ENCODE peak calls at places on chromosomes 1 and 21, in eight cellular contexts. Q is HCT116, D is IMR-90, J is HepG2, B is prostate gland, L is esophagus squamous epithelium, X is transverse colon, R is Peyer's patch. H is an unnamed sample.
A peak's percentile ranks its signal among the peaks of the same experiment; 100 is the strongest.

GRCh38 chr1:201461193-201461657 is 7.8 kb downstream of the PHLDA3 start:
- DNase-seq in J (peak; percentile 73), R (no peak), Q (peak; percentile 86), X (peak; percentile 47), L (no peak), D (peak; percentile 98), B (peak; percentile 91), H (peak; percentile 54)

GRCh38 chr1:204435246-204435885 is 23.7 kb upstream of the PPP1R15B start:
- DNase-seq in L (no peak), Q (no peak), D (peak; percentile 55), X (no peak), B (no peak), R (no peak), J (peak; percentile 56), H (no peak)

GRCh38 chr1:206953126-206953525 is 6.9 kb upstream of the PIGR start:
- DNase-seq in Q (no peak), L (no peak), R (no peak), X (peak; percentile 85), J (no peak), D (no peak), B (peak; percentile 24), H (no peak)

GRCh38 chr1:66434096-66434495 is 99.9 kb upstream of the SGIP1 start:
- DNase-seq in L (no peak), R (no peak), X (no peak), B (no peak), D (peak; percentile 81), J (no peak), Q (no peak), H (no peak)

GRCh38 chr21:21614966-21615365 is 616.8 kb downstream of the NCAM2 start:
- DNase-seq in L (no peak), Q (no peak), D (no peak), B (no peak), R (no peak), X (no peak), J (no peak), H (no peak)

GRCh38 chr1:202233824-202234223 is 40.2 kb downstream of the LGR6 start:
- DNase-seq in Q (no peak), L (no peak), D (no peak), X (no peak), B (no peak), R (no peak), J (no peak), H (no peak)

GRCh38 chr1:30727796-30728195 is 4.4 kb upstream of the MATN1 start:
- DNase-seq in Q (no peak), X (no peak), J (no peak), R (no peak), D (peak; percentile 66), L (no peak), B (no peak), H (no peak)

GRCh38 chr1:41436281-41437010 is 48.0 kb downstream of the EDN2 start:
- DNase-seq in R (no peak), J (no peak), D (no peak), Q (no peak), B (peak; percentile 57), L (no peak), X (no peak), H (no peak)

GRCh38 chr1:227729881-227730629 is 5.0 kb downstream of the JMJD4 start:
- DNase-seq in Q (peak; percentile 27), D (peak; percentile 64), J (peak; percentile 45), L (no peak), R (peak; percentile 38), B (no peak), X (peak; percentile 46), H (peak; percentile 55)

GRCh38 chr1:110171134-110171733 is 20.9 kb downstream of the SLC6A17 start:
- DNase-seq in X (no peak), D (no peak), L (no peak), J (no peak), R (no peak), Q (no peak), B (no peak), H (peak; percentile 83)

GRCh38 chr21:29613021-29613420 is 314.3 kb downstream of the BACH1 start:
- DNase-seq in B (no peak), Q (no peak), L (no peak), R (no peak), J (no peak), X (no peak), D (peak; percentile 10), H (no peak)

GRCh38 chr1:186046437-186047233 is 312.4 kb downstream of the HMCN1 start:
- DNase-seq in Q (no peak), D (no peak), R (no peak), B (no peak), J (no peak), L (no peak), X (no peak), H (no peak)

GRCh38 chr21:42542596-42542995 is 28.9 kb downstream of the SLC37A1 start:
- DNase-seq in Q (no peak), X (no peak), J (no peak), R (no peak), L (no peak), B (no peak), D (no peak), H (no peak)

GRCh38 chr1:247334378-247335133 is 2.9 kb upstream of the ZNF496 start:
- DNase-seq in B (no peak), L (no peak), D (no peak), X (no peak), Q (no peak), J (no peak), R (no peak), H (no peak)

GRCh38 chr1:1565340-1565739 is 9.3 kb downstream of the SSU72 start:
- DNase-seq in L (no peak), B (no peak), Q (no peak), D (no peak), R (no peak), J (no peak), X (no peak), H (no peak)

GRCh38 chr1:244603498-244603897 is 49.4 kb upstream of the DESI2 start:
- DNase-seq in Q (peak; percentile 13), X (no peak), R (no peak), J (peak; percentile 7), B (no peak), L (no peak), D (peak; percentile 58), H (no peak)

GRCh38 chr1:53934170-53934765 is 11.2 kb downstream of the IFT25 start:
- DNase-seq in D (no peak), R (no peak), J (no peak), B (no peak), L (no peak), Q (no peak), X (no peak), H (no peak)

GRCh38 chr21:42002421-42002958 is 7.7 kb downstream of the ZBTB21 start:
- DNase-seq in X (no peak), D (peak; percentile 98), B (no peak), J (no peak), R (no peak), Q (no peak), L (no peak), H (no peak)

GRCh38 chr1:107198581-107198980 is 57.7 kb downstream of the NTNG1 start:
- DNase-seq in Q (no peak), R (no peak), L (no peak), D (no peak), X (no peak), B (no peak), J (no peak), H (no peak)

GRCh38 chr21:45531393-45532215 is 10.6 kb downstream of the SLC19A1 start:
- DNase-seq in Q (no peak), L (no peak), X (peak; percentile 9), J (no peak), B (no peak), R (no peak), D (no peak), H (no peak)

GRCh38 chr21:14753466-14754258 is 207.5 kb upstream of the SAMSN1 start:
- DNase-seq in D (no peak), R (no peak), B (no peak), L (no peak), Q (no peak), J (no peak), X (peak; percentile 49), H (no peak)

GRCh38 chr1:242454262-242455051 is 70.0 kb downstream of the PLD5 start:
- DNase-seq in R (no peak), B (no peak), D (peak; percentile 7), L (no peak), J (peak; percentile 20), X (no peak), Q (peak; percentile 3), H (no peak)

GRCh38 chr1:167602840-167603239 is 27.2 kb upstream of the RCSD1 start:
- DNase-seq in D (no peak), X (no peak), R (peak; percentile 36), L (no peak), J (no peak), Q (no peak), B (no peak), H (no peak)

GRCh38 chr21:46097826-46098286 is at the start of gene COL6A2:
- DNase-seq in J (no peak), L (no peak), Q (no peak), R (peak; percentile 34), X (peak; percentile 52), B (peak; percentile 25), D (peak; percentile 71), H (peak; percentile 39)

GRCh38 chr1:160168609-160169369 is 17.4 kb downstream of the ATP1A4 start:
- DNase-seq in R (no peak), X (no peak), J (no peak), D (no peak), Q (no peak), B (no peak), L (no peak), H (peak; percentile 52)

GRCh38 chr1:155018617-155019348 is 14.8 kb downstream of the DCST2 start:
- DNase-seq in X (no peak), R (no peak), Q (no peak), D (no peak), B (no peak), L (no peak), J (no peak), H (peak; percentile 60)

GRCh38 chr1:54667797-54668196 is 26.2 kb downstream of the MROH7 start:
- DNase-seq in D (no peak), Q (no peak), R (no peak), J (no peak), X (no peak), L (no peak), B (no peak), H (no peak)

GRCh38 chr21:38913120-38913975 is 107.6 kb downstream of the ETS2 start:
- DNase-seq in R (peak; percentile 20), J (no peak), X (peak; percentile 93), L (no peak), D (peak; percentile 69), B (peak; percentile 87), Q (peak; percentile 77), H (peak; percentile 96)
- TF ChIP-seq POLR2A in R (peak; percentile 8), J (no peak), X (peak; percentile 58), L (no peak), D (no peak), B (peak; percentile 67), Q (no peak), H (peak; percentile 66)

GRCh38 chr1:48757363-48757762 is 19.3 kb downstream of the BEND5 start:
- DNase-seq in B (no peak), J (no peak), X (no peak), R (no peak), L (no peak), Q (no peak), D (no peak), H (no peak)
- H3K4me3 ChIP-seq in B (no peak overlapping the region), J (no peak overlapping the region), X (no peak overlapping the region), R (no peak overlapping the region), L (no peak overlapping the region), Q (no peak overlapping the region), D (no peak overlapping the region), H (no peak overlapping the region)

GRCh38 chr1:77709727-77710126 is 27.3 kb upstream of the ZZZ3 start:
- DNase-seq in Q (no peak), J (no peak), R (no peak), X (no peak), B (no peak), L (no peak), D (no peak), H (no peak)
- H3K36me3 ChIP-seq in Q (peaks cover 13% of the 10 kb centered on the region), J (peaks cover 30% of the 10 kb centered on the region), R (no peaks in the 10 kb centered on the region), X (peaks cover 63% of the 10 kb centered on the region), B (no peaks in the 10 kb centered on the region), L (peaks cover 12% of the 10 kb centered on the region), D (peaks cover 30% of the 10 kb centered on the region), H (peaks cover 26% of the 10 kb centered on the region)

GRCh38 chr1:103525607-103526507 is at the start of gene RNPC3:
- DNase-seq in L (peak; percentile 72), J (peak; percentile 83), Q (peak; percentile 79), X (peak; percentile 91), B (peak; percentile 85), D (peak; percentile 91), R (peak; percentile 82), H (peak; percentile 88)
- TF ChIP-seq POLR2A in L (no peak), J (peak; percentile 56), Q (no peak), X (peak; percentile 56), B (no peak), D (peak; percentile 65), R (peak; percentile 29), H (no peak)